ENCODE peak calls at places on chromosomes 2 and 18, in seven cellular contexts. K, N, J, D, R, Q and A are unnamed samples.

GRCh38 chr2:3487028-3487425 is 32.3 kb downstream of the ADI1 start:
- DNase-seq in J (no peak), R (no peak), Q (no peak), N (peak), D (no peak), K (no peak), A (no peak)

GRCh38 chr2:223835701-223836532 is 1.5 kb downstream of the AP1S3 start:
- DNase-seq in R (no peak), K (no peak), N (peak), D (no peak), J (no peak), Q (no peak), A (no peak)

GRCh38 chr2:30714811-30715709 is 92.2 kb downstream of the CAPN13 start:
- DNase-seq in J (peak), Q (no peak), D (no peak), R (peak), N (peak), K (no peak), A (peak)

GRCh38 chr2:88880441-88880953 is 189.0 kb downstream of the RPIA start:
- DNase-seq in R (no peak), J (peak), Q (peak), D (peak), K (peak), N (no peak), A (peak)

GRCh38 chr2:8447610-8448221 is 234.1 kb upstream of the ID2 start:
- DNase-seq in R (no peak), N (no peak), K (peak), Q (no peak), D (no peak), J (peak), A (no peak)

GRCh38 chr2:46431481-46432235 is 47.7 kb upstream of the TMEM247 start:
- DNase-seq in Q (peak), J (no peak), R (no peak), K (peak), N (no peak), D (no peak), A (peak)

GRCh38 chr2:101135412-101136296 is 15.5 kb downstream of the TBC1D8 start:
- DNase-seq in N (peak), J (no peak), K (no peak), Q (no peak), R (no peak), D (no peak), A (peak)

GRCh38 chr2:85705680-85706039 is 11.5 kb downstream of the GNLY start:
- DNase-seq in J (peak), R (no peak), D (no peak), K (peak), Q (no peak), N (no peak), A (peak)

GRCh38 chr2:96819101-96819875 is 3.2 kb downstream of the CNNM3 start:
- DNase-seq in D (no peak), J (no peak), K (no peak), N (peak), R (no peak), Q (peak), A (peak)

GRCh38 chr2:233270366-233270765 is 18.9 kb downstream of the ATG16L1 start:
- DNase-seq in D (no peak), Q (no peak), R (no peak), J (no peak), N (no peak), K (no peak), A (no peak)

GRCh38 chr2:29522951-29523669 is 398.3 kb downstream of the ALK start:
- DNase-seq in J (peak), K (peak), Q (no peak), D (no peak), R (no peak), N (no peak), A (no peak)

GRCh38 chr2:72694715-72695496 is 130.9 kb downstream of the EXOC6B start:
- DNase-seq in D (no peak), J (peak), K (peak), Q (no peak), R (no peak), N (no peak), A (peak)

GRCh38 chr2:126661001-126661400 is 5.0 kb downstream of the GYPC start:
- DNase-seq in R (no peak), D (no peak), N (no peak), K (no peak), Q (no peak), J (no peak), A (no peak)

GRCh38 chr2:55861733-55862132 is 61.8 kb downstream of the EFEMP1 start:
- DNase-seq in N (no peak), K (peak), Q (no peak), J (no peak), D (no peak), R (no peak), A (no peak)

GRCh38 chr2:67215214-67215613 is 181.9 kb upstream of the ETAA1 start:
- DNase-seq in Q (peak), K (peak), N (peak), D (no peak), R (peak), J (peak), A (peak)

GRCh38 chr18:30376515-30376914 is 666.0 kb downstream of the DSC3 start:
- DNase-seq in R (no peak), J (no peak), N (peak), K (no peak), Q (peak), D (no peak), A (peak)

GRCh38 chr18:56065101-56065500 is 477.1 kb upstream of the TCF4 start:
- DNase-seq in N (no peak), Q (no peak), D (no peak), R (no peak), K (no peak), J (no peak), A (no peak)

GRCh38 chr18:42131044-42131939 is 176.3 kb downstream of the PIK3C3 start:
- DNase-seq in D (no peak), Q (no peak), R (no peak), N (no peak), J (no peak), K (no peak), A (no peak)

DNA sequence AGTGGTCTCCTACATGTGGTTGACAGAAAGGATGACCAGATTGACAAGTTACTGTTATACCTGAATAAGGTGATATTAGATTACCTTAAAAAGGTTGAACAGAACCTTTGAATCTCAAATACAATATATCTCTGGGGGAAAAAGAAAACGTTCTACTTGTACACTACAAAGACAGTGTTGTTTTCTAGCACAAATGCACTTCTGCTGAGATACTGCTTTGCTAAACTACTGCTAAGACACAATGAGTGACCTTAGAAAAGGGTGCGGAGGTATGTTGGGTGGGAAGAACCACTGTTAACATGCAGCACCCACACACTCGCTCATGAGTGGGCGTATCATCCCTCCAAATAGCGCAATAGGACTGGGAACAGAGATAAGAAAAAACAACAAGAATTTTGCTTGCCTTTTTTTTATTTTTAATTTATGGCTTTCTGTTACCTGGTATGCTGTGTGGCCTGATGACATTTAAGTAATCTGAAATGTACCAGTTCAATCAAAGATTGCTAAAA is 6.1 kb downstream of the BCL2 start:
- DNase-seq in R (no peak), D (no peak), Q (no peak), N (no peak), J (no peak), K (no peak), A (no peak)
- H3K4me2 ChIP-seq in R (no peak), D (no peak), Q (no peak), N (no peak), J (no peak), K (no peak), A (no peak)

DNA sequence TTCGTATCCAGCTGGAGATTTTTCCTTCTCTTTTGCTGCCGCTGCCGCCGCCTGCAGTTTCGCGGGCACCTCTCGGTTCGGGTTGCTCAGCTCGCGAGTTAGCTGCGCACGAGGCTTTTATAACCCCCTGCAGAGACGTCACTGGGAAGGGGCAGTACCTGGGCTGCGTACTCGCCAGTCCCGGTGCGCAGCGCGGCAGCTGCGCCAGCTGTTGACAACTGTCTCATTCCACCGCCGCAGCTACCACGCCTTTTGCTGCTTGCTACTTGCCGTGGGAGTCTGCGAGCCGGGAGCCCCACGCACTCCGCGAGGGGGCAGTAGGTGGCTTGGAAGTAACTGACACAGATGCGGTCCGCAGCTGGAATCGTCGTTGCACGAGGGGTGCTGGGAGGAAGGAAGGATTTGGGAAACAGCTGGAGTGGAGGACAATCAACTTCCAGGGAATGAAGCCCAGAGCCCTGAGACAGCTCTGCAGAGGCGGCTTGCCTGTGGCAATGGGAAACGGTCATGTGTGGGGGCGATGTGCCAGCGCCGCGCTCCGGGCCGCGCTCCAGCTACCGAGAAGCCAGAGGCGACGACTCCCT is at the start of gene TACR1:
- DNase-seq in R (peak), K (peak), N (peak), J (peak), Q (peak), D (peak), A (peak)
- H3K4ac ChIP-seq in R (no peak), K (peak), N (no peak), J (no peak), Q (no peak), D (no peak), A (no peak)

GRCh38 chr2:224847431-224847830 is 131.3 kb upstream of the CCDC195 start:
- DNase-seq in N (no peak), Q (no peak), R (no peak), J (no peak), K (no peak), D (no peak), A (no peak)
- H2AK5ac ChIP-seq in N (no peak), Q (no peak), R (no peak), J (no peak), K (no peak), D (no peak), A (no peak)

DNA sequence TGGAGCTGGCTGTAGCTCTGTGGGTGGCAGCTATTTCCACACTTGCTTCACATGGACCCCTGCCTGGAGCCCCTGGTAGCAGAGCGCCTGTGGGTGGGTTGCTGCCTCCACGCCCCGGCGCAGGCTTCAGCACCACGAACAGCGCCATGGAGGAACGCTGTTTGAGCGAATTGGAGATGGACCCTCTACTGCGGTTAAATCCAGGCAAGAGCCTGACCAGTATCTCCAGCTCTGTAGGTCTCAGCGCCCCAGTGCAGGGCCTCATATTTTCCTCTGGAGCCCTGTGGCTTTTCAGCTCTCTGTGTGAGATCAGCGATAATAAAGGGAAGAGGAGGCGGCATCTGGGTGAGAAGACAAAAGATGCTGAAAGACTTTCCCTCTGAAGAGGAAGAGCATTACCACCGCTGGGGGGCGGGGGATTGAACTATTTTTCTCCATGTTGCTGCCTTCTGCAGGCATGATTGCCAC is 12.0 kb downstream of the ONECUT2 start:
- DNase-seq in R (peak), J (peak), D (peak), Q (no peak), K (peak), N (peak), A (peak)
- H3K4me2 ChIP-seq in R (peak), J (no peak), D (no peak), Q (no peak), K (no peak), N (no peak), A (no peak)

GRCh38 chr2:204072443-204073324 is 136.1 kb downstream of the ICOS start:
- DNase-seq in N (peak), R (peak), K (no peak), J (peak), D (peak), Q (no peak), A (peak)

GRCh38 chr2:204069804-204070203 is 133.2 kb downstream of the ICOS start:
- DNase-seq in Q (no peak), N (no peak), R (no peak), J (no peak), K (no peak), D (no peak), A (no peak)

GRCh38 chr2:204078003-204078698 is 141.6 kb downstream of the ICOS start:
- DNase-seq in N (no peak), D (no peak), J (no peak), K (no peak), Q (peak), R (no peak), A (peak)

GRCh38 chr2:204074434-204074833 is 137.9 kb downstream of the ICOS start:
- DNase-seq in J (no peak), R (no peak), Q (no peak), D (no peak), K (no peak), N (no peak), A (no peak)
- H3K4ac ChIP-seq in J (no peak), R (no peak), Q (no peak), D (no peak), K (no peak), N (no peak), A (no peak)

GRCh38 chr2:193845604-193846003 is 1650.9 kb upstream of the TMEFF2 start:
- DNase-seq in J (no peak), Q (no peak), R (no peak), N (no peak), D (no peak), K (no peak), A (no peak)
- H2AK5ac ChIP-seq in J (no peak), Q (no peak), R (no peak), N (no peak), D (no peak), K (no peak), A (no peak)

DNA sequence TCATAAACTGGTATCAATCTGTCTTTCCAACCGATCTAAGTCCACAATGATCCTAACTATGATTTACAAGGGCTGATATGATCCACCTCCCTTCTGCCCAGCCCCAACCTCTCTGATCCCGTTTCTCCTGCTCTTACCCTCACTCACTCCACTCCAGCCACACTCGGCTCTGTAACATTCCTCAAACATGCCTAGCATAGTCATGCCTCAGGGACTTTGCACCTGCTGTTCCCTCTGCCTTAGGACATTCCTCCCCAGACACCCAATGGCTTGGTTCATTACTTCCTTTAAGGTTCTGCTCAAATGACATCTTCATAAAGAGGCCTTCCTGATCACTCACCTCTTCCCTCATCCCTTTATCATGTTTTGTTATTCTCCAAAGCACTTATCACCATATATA is 9.2 kb downstream of the DUSP11 start:
- DNase-seq in K (no peak), J (no peak), R (no peak), D (no peak), Q (peak), N (no peak), A (peak)
- H3K4me2 ChIP-seq in K (no peak), J (no peak), R (no peak), D (no peak), Q (no peak), N (no peak), A (no peak)